ENCODE peak calls at places on chromosome 3, in seven cellular contexts. One of them, this sample, is unnamed.

GRCh38 chr3:133366921-133367320 is 32.9 kb upstream of the BFSP2 start:
- DNase-seq in GM23248: no peak
- DNase-seq in fibroblast of lung: no peak
- DNase-seq in K562: no peak
- DNase-seq in stomach: no peak
- DNase-seq in AG04450: no peak
- DNase-seq in right lobe of liver: no peak
- DNase-seq in this sample: no peak

GRCh38 chr3:129859272-129859671 is 34.2 kb downstream of the TMCC1 start:
- DNase-seq in GM23248: no peak
- DNase-seq in fibroblast of lung: no peak
- DNase-seq in K562: no peak
- DNase-seq in stomach: no peak
- DNase-seq in AG04450: no peak
- DNase-seq in right lobe of liver: no peak
- DNase-seq in this sample: no peak

GRCh38 chr3:98985406-98985805 is 83.9 kb upstream of the DCBLD2 start:
- DNase-seq in GM23248: peak; percentile 20
- DNase-seq in fibroblast of lung: peak; percentile 61
- DNase-seq in K562: no peak
- DNase-seq in stomach: no peak
- DNase-seq in AG04450: no peak
- DNase-seq in right lobe of liver: no peak
- DNase-seq in this sample: no peak

GRCh38 chr3:148694116-148694515 is 3.6 kb upstream of the AGTR1 start:
- DNase-seq in GM23248: no peak
- DNase-seq in fibroblast of lung: no peak
- DNase-seq in K562: no peak
- DNase-seq in stomach: no peak
- DNase-seq in AG04450: no peak
- DNase-seq in right lobe of liver: no peak
- DNase-seq in this sample: no peak

GRCh38 chr3:118501152-118501551 is 533.5 kb downstream of the IGSF11 start:
- DNase-seq in GM23248: no peak
- DNase-seq in fibroblast of lung: peak; percentile 54
- DNase-seq in K562: no peak
- DNase-seq in stomach: peak; percentile 39
- DNase-seq in AG04450: no peak
- DNase-seq in right lobe of liver: peak; percentile 45
- DNase-seq in this sample: peak; percentile 3

GRCh38 chr3:67037615-67038014 is 39.5 kb downstream of the KBTBD8 start:
- DNase-seq in GM23248: peak; percentile 8
- DNase-seq in fibroblast of lung: peak; percentile 58
- DNase-seq in K562: peak; percentile 33
- DNase-seq in stomach: no peak
- DNase-seq in AG04450: no peak
- DNase-seq in right lobe of liver: no peak
- DNase-seq in this sample: no peak

GRCh38 chr3:186220886-186221285 is 112.0 kb upstream of the ETV5 start:
- DNase-seq in GM23248: peak; percentile 8
- DNase-seq in fibroblast of lung: peak; percentile 34
- DNase-seq in K562: no peak
- DNase-seq in stomach: no peak
- DNase-seq in AG04450: no peak
- DNase-seq in right lobe of liver: no peak
- DNase-seq in this sample: no peak

GRCh38 chr3:89098964-89099585 is 8.3 kb upstream of the EPHA3 start:
- DNase-seq in GM23248: peak; percentile 80
- DNase-seq in fibroblast of lung: peak; percentile 72
- DNase-seq in K562: peak; percentile 34
- DNase-seq in stomach: peak; percentile 49
- DNase-seq in AG04450: peak; percentile 10
- DNase-seq in right lobe of liver: peak; percentile 51
- DNase-seq in this sample: no peak

GRCh38 chr3:127211118-127212060 is 18.5 kb downstream of the PRR23E start:
- DNase-seq in GM23248: no peak
- DNase-seq in fibroblast of lung: no peak
- DNase-seq in K562: no peak
- DNase-seq in stomach: no peak
- DNase-seq in AG04450: no peak
- DNase-seq in right lobe of liver: no peak
- DNase-seq in this sample: no peak

GRCh38 chr3:4284865-4285264 is 18.3 kb upstream of the SETMAR start:
- DNase-seq in GM23248: no peak
- DNase-seq in fibroblast of lung: no peak
- DNase-seq in K562: no peak
- DNase-seq in stomach: no peak
- DNase-seq in AG04450: no peak
- DNase-seq in right lobe of liver: no peak
- DNase-seq in this sample: no peak

GRCh38 chr3:54986294-54986693 is 58.4 kb upstream of the LRTM1 start:
- DNase-seq in GM23248: no peak
- DNase-seq in fibroblast of lung: no peak
- DNase-seq in K562: no peak
- DNase-seq in stomach: no peak
- DNase-seq in AG04450: no peak
- DNase-seq in right lobe of liver: no peak
- DNase-seq in this sample: no peak

GRCh38 chr3:42179110-42179725 is 86.8 kb downstream of the CCK start:
- DNase-seq in GM23248: peak; percentile 95
- DNase-seq in fibroblast of lung: peak; percentile 89
- DNase-seq in K562: peak; percentile 88
- DNase-seq in stomach: no peak
- DNase-seq in AG04450: peak; percentile 70
- DNase-seq in right lobe of liver: peak; percentile 60
- DNase-seq in this sample: peak; percentile 92

GRCh38 chr3:15284121-15284889 is 48.1 kb downstream of the SH3BP5 start:
- DNase-seq in GM23248: peak; percentile 61
- DNase-seq in fibroblast of lung: peak; percentile 26
- DNase-seq in K562: no peak
- DNase-seq in stomach: no peak
- DNase-seq in AG04450: no peak
- DNase-seq in right lobe of liver: no peak
- DNase-seq in this sample: no peak

GRCh38 chr3:115986555-115987207 is 363.4 kb downstream of the GAP43 start:
- DNase-seq in GM23248: peak; percentile 62
- DNase-seq in fibroblast of lung: peak; percentile 14
- DNase-seq in K562: peak; percentile 66
- DNase-seq in stomach: no peak
- DNase-seq in AG04450: no peak
- DNase-seq in right lobe of liver: no peak
- DNase-seq in this sample: no peak

GRCh38 chr3:30578479-30578878 is 27.9 kb upstream of the TGFBR2 start:
- DNase-seq in GM23248: peak; percentile 93
- DNase-seq in fibroblast of lung: peak; percentile 95
- DNase-seq in K562: no peak
- DNase-seq in stomach: no peak
- DNase-seq in AG04450: peak; percentile 66
- DNase-seq in right lobe of liver: no peak
- DNase-seq in this sample: no peak

GRCh38 chr3:188546835-188547670 is 393.1 kb downstream of the LPP start:
- DNase-seq in GM23248: peak; percentile 29
- DNase-seq in fibroblast of lung: peak; percentile 61
- DNase-seq in K562: no peak
- DNase-seq in stomach: no peak
- DNase-seq in AG04450: peak; percentile 55
- DNase-seq in right lobe of liver: no peak
- DNase-seq in this sample: no peak

GRCh38 chr3:67804089-67804488 is 149.7 kb upstream of the SUCLG2 start:
- DNase-seq in GM23248: no peak
- DNase-seq in fibroblast of lung: peak; percentile 37
- DNase-seq in K562: no peak
- DNase-seq in stomach: no peak
- DNase-seq in AG04450: no peak
- DNase-seq in right lobe of liver: no peak
- DNase-seq in this sample: no peak

DNA sequence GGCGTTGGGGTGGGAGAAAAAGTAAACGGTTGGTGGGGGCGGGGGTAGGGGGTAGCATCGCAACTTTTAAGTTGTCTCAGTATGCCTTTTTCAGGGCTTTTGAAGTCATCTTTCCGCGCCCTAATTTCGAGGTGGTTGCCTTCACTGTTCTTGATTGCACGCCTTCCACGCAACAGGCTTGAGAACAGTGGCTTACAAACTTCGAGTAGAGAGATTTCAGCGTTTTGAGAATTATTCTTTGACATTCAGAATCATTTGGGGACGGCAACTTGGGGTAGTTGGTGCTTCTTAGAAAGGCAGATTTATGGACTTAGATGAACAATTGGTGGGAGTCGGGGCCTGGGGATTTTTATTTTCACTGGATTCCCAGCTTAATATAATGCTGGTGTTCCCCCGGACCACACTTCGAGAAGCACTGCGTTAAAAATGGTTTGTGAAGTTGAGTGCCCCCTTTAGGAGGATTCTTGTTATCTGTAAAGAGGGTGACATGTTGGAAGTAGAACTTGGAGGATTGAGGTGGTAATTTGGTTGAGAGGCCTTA is 880 bp downstream of the PPP4R2 start:
- DNase-seq in GM23248: peak; percentile 81
- DNase-seq in fibroblast of lung: peak; percentile 70
- DNase-seq in K562: peak; percentile 67
- DNase-seq in stomach: no peak
- DNase-seq in AG04450: no peak
- DNase-seq in right lobe of liver: no peak
- DNase-seq in this sample: peak; percentile 59
- H3K4me3 ChIP-seq in GM23248: peak overlapping the region; percentile 85
- H3K4me3 ChIP-seq in fibroblast of lung: peak overlapping the region; percentile 76
- H3K4me3 ChIP-seq in K562: peak overlapping the region; percentile 85
- H3K4me3 ChIP-seq in stomach: peak overlapping the region; percentile 86
- H3K4me3 ChIP-seq in AG04450: peak overlapping the region; percentile 71
- H3K4me3 ChIP-seq in right lobe of liver: peak overlapping the region; percentile 82
- H3K4me3 ChIP-seq in this sample: peak overlapping the region; percentile 92

GRCh38 chr3:160218141-160218540 is 7.1 kb upstream of the C3orf80 start:
- DNase-seq in GM23248: no peak
- DNase-seq in fibroblast of lung: no peak
- DNase-seq in K562: no peak
- DNase-seq in stomach: no peak
- DNase-seq in AG04450: no peak
- DNase-seq in right lobe of liver: no peak
- DNase-seq in this sample: no peak

GRCh38 chr3:160224256-160224655 is 966 bp upstream of the C3orf80 start:
- DNase-seq in GM23248: no peak
- DNase-seq in fibroblast of lung: no peak
- DNase-seq in K562: no peak
- DNase-seq in stomach: no peak
- DNase-seq in AG04450: no peak
- DNase-seq in right lobe of liver: no peak
- DNase-seq in this sample: peak; percentile 74

GRCh38 chr3:160220038-160220437 is 5.2 kb upstream of the C3orf80 start:
- DNase-seq in GM23248: no peak
- DNase-seq in fibroblast of lung: no peak
- DNase-seq in K562: no peak
- DNase-seq in stomach: no peak
- DNase-seq in AG04450: no peak
- DNase-seq in right lobe of liver: no peak
- DNase-seq in this sample: no peak

GRCh38 chr3:160217675-160218074 is 7.5 kb upstream of the C3orf80 start:
- DNase-seq in GM23248: no peak
- DNase-seq in fibroblast of lung: no peak
- DNase-seq in K562: no peak
- DNase-seq in stomach: no peak
- DNase-seq in AG04450: no peak
- DNase-seq in right lobe of liver: no peak
- DNase-seq in this sample: no peak

DNA sequence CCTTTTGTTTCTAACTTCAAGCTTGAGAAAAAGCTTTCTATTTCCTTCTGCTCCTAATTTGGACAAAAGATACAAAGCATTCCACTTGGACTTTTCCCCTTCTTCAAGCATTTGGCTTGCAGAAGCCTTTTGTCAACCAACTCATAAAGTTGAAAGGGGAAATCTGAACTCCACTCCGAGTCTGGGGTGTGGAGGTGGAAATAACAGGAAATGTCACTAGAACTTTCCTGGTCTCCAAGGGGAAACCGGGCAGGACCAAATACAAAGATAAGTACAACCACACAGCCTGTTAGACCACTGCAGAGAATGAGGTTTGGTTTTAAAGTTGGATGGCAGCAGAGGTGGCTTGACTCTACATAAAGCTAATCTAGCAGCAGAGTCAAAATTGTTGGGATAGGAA is 4.2 kb upstream of the C3orf80 start:
- DNase-seq in GM23248: no peak
- DNase-seq in fibroblast of lung: no peak
- DNase-seq in K562: no peak
- DNase-seq in stomach: no peak
- DNase-seq in AG04450: no peak
- DNase-seq in right lobe of liver: no peak
- DNase-seq in this sample: no peak
- H3K27me3 ChIP-seq in GM23248: no peaks in the 10 kb centered on the region
- H3K27me3 ChIP-seq in fibroblast of lung: peaks cover 25% of the 10 kb centered on the region
- H3K27me3 ChIP-seq in K562: peaks cover 36% of the 10 kb centered on the region
- H3K27me3 ChIP-seq in stomach: peaks cover 20% of the 10 kb centered on the region
- H3K27me3 ChIP-seq in AG04450: peaks cover 61% of the 10 kb centered on the region
- H3K27me3 ChIP-seq in right lobe of liver: no peaks in the 10 kb centered on the region
- H3K27me3 ChIP-seq in this sample: peaks cover 56% of the 10 kb centered on the region

GRCh38 chr3:44771424-44772098 is 10.0 kb downstream of the KIF15 start:
- DNase-seq in GM23248: no peak
- DNase-seq in fibroblast of lung: no peak
- DNase-seq in K562: no peak
- DNase-seq in stomach: no peak
- DNase-seq in AG04450: no peak
- DNase-seq in right lobe of liver: no peak
- DNase-seq in this sample: no peak

GRCh38 chr3:44772099-44772442 is 10.5 kb downstream of the KIF15 start:
- DNase-seq in GM23248: no peak
- DNase-seq in fibroblast of lung: no peak
- DNase-seq in K562: peak; percentile 26
- DNase-seq in stomach: no peak
- DNase-seq in AG04450: no peak
- DNase-seq in right lobe of liver: no peak
- DNase-seq in this sample: no peak
- H3K9me3 ChIP-seq in GM23248: no peaks in the 10 kb centered on the region
- H3K9me3 ChIP-seq in fibroblast of lung: no peaks in the 10 kb centered on the region
- H3K9me3 ChIP-seq in K562: peaks cover 22% of the 10 kb centered on the region
- H3K9me3 ChIP-seq in stomach: peaks cover 22% of the 10 kb centered on the region
- H3K9me3 ChIP-seq in AG04450: peaks cover 10% of the 10 kb centered on the region
- H3K9me3 ChIP-seq in right lobe of liver: no peaks in the 10 kb centered on the region
- H3K9me3 ChIP-seq in this sample: peaks cover 5% of the 10 kb centered on the region

DNA sequence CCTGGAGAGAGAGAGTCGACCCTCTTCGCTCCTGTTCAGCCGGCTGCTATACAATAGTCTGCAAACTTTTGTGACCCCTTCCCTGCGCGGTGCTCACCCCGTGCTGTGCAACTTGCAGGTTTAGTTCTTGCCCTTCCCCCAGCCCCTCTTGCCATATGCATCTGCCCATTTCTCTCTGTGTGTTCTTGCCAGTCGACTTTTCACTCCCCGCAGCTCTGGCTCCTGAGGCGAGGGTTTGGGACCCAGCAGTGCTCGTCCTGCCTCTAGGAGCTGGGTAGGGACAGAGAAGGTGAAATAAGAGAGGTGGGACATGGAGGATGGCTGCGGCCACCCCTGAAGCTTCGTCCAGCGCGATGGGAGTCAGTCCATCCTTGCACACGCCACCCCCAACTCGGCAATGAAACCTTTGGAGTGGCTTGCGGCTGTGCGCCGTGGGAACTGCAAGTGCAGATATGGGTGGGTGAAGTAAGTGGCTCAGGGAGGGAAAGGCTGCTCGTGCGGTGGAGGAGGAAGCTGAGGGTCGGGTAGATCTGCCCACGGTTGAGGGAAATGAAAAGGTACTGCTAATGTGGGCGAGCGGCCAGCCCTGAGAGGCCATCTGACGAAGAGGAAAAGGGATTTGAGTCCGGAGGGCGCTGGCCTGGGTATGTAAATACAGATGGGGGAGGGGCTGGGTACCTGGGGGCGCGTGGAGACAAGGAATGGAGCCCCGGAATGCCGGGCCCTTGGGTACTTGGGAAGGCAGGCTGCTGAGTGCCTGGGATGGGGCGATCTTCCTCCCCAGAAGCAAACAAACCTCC is 1.0 kb downstream of the LRRC3B start:
- DNase-seq in GM23248: no peak
- DNase-seq in fibroblast of lung: no peak
- DNase-seq in K562: no peak
- DNase-seq in stomach: no peak
- DNase-seq in AG04450: no peak
- DNase-seq in right lobe of liver: no peak
- DNase-seq in this sample: peak; percentile 41
- H3K4me3 ChIP-seq in GM23248: no peak overlapping the region
- H3K4me3 ChIP-seq in fibroblast of lung: no peak overlapping the region
- H3K4me3 ChIP-seq in K562: no peak overlapping the region
- H3K4me3 ChIP-seq in stomach: peak overlapping the region; percentile 43
- H3K4me3 ChIP-seq in AG04450: no peak overlapping the region
- H3K4me3 ChIP-seq in right lobe of liver: no peak overlapping the region
- H3K4me3 ChIP-seq in this sample: no peak overlapping the region

This sample was measured in osteoblast.